ENCODE peak calls at places on chromosomes 6 and 20, in seven cellular contexts. One of them, this sample, is unnamed.

GRCh38 chr20:56890011-56890410 is 260.9 kb downstream of the TFAP2C start:
- DNase-seq in heart left ventricle: no peak
- DNase-seq in CD8-positive, alpha-beta T cell: no peak
- DNase-seq in IMR-90: no peak
- DNase-seq in heart right ventricle: no peak
- DNase-seq in OCI-LY7: no peak
- DNase-seq in tibial nerve: no peak
- DNase-seq in this sample: no peak

GRCh38 chr20:44011251-44011940 is 96.7 kb downstream of the TOX2 start:
- DNase-seq in heart left ventricle: no peak
- DNase-seq in CD8-positive, alpha-beta T cell: no peak
- DNase-seq in IMR-90: no peak
- DNase-seq in heart right ventricle: no peak
- DNase-seq in OCI-LY7: no peak
- DNase-seq in tibial nerve: no peak
- DNase-seq in this sample: no peak

GRCh38 chr20:57708694-57709673 is 831 bp downstream of the PMEPA1 start:
- DNase-seq in heart left ventricle: no peak
- DNase-seq in CD8-positive, alpha-beta T cell: no peak
- DNase-seq in IMR-90: peak; percentile 19
- DNase-seq in heart right ventricle: peak; percentile 43
- DNase-seq in OCI-LY7: no peak
- DNase-seq in tibial nerve: no peak
- DNase-seq in this sample: peak; percentile 17

GRCh38 chr6:19538086-19538485 is 299.1 kb upstream of the ID4 start:
- DNase-seq in heart left ventricle: no peak
- DNase-seq in CD8-positive, alpha-beta T cell: no peak
- DNase-seq in IMR-90: no peak
- DNase-seq in heart right ventricle: no peak
- DNase-seq in OCI-LY7: no peak
- DNase-seq in tibial nerve: no peak
- DNase-seq in this sample: no peak

GRCh38 chr20:63744158-63744557 is 4.6 kb downstream of the SLC2A4RG start:
- DNase-seq in heart left ventricle: no peak
- DNase-seq in CD8-positive, alpha-beta T cell: no peak
- DNase-seq in IMR-90: no peak
- DNase-seq in heart right ventricle: no peak
- DNase-seq in OCI-LY7: no peak
- DNase-seq in tibial nerve: no peak
- DNase-seq in this sample: no peak

GRCh38 chr6:137492771-137493217 is 1.4 kb downstream of the OLIG3 start:
- DNase-seq in heart left ventricle: no peak
- DNase-seq in CD8-positive, alpha-beta T cell: no peak
- DNase-seq in IMR-90: no peak
- DNase-seq in heart right ventricle: no peak
- DNase-seq in OCI-LY7: no peak
- DNase-seq in tibial nerve: no peak
- DNase-seq in this sample: no peak

GRCh38 chr6:75206338-75207210 is 721 bp upstream of the COL12A1 start:
- DNase-seq in heart left ventricle: peak; percentile 25
- DNase-seq in CD8-positive, alpha-beta T cell: no peak
- DNase-seq in IMR-90: no peak
- DNase-seq in heart right ventricle: peak; percentile 29
- DNase-seq in OCI-LY7: no peak
- DNase-seq in tibial nerve: no peak
- DNase-seq in this sample: no peak

GRCh38 chr20:62911701-62912280 is 14.5 kb downstream of the DIDO1 start:
- DNase-seq in heart left ventricle: no peak
- DNase-seq in CD8-positive, alpha-beta T cell: no peak
- DNase-seq in IMR-90: no peak
- DNase-seq in heart right ventricle: no peak
- DNase-seq in OCI-LY7: no peak
- DNase-seq in tibial nerve: no peak
- DNase-seq in this sample: no peak

GRCh38 chr20:30919514-30920188 is 337.8 kb upstream of the DEFB115 start:
- DNase-seq in heart left ventricle: no peak
- DNase-seq in CD8-positive, alpha-beta T cell: no peak
- DNase-seq in IMR-90: no peak
- DNase-seq in heart right ventricle: no peak
- DNase-seq in OCI-LY7: no peak
- DNase-seq in tibial nerve: no peak
- DNase-seq in this sample: no peak

GRCh38 chr6:52284131-52284459 is 447 bp downstream of the MCM3 start:
- DNase-seq in heart left ventricle: peak; percentile 40
- DNase-seq in CD8-positive, alpha-beta T cell: no peak
- DNase-seq in IMR-90: peak; percentile 10
- DNase-seq in heart right ventricle: no peak
- DNase-seq in OCI-LY7: peak; percentile 71
- DNase-seq in tibial nerve: no peak
- DNase-seq in this sample: no peak

GRCh38 chr6:146981981-146982380 is 222.2 kb upstream of the STXBP5 start:
- DNase-seq in heart left ventricle: no peak
- DNase-seq in CD8-positive, alpha-beta T cell: no peak
- DNase-seq in IMR-90: no peak
- DNase-seq in heart right ventricle: no peak
- DNase-seq in OCI-LY7: no peak
- DNase-seq in tibial nerve: no peak
- DNase-seq in this sample: no peak

GRCh38 chr20:58984691-58985090 is 3.6 kb downstream of the NELFCD start:
- DNase-seq in heart left ventricle: peak; percentile 3
- DNase-seq in CD8-positive, alpha-beta T cell: no peak
- DNase-seq in IMR-90: no peak
- DNase-seq in heart right ventricle: no peak
- DNase-seq in OCI-LY7: no peak
- DNase-seq in tibial nerve: peak; percentile 1
- DNase-seq in this sample: no peak

GRCh38 chr20:19433371-19434316 is 221.2 kb downstream of the SLC24A3 start:
- DNase-seq in heart left ventricle: no peak
- DNase-seq in CD8-positive, alpha-beta T cell: no peak
- DNase-seq in IMR-90: no peak
- DNase-seq in heart right ventricle: no peak
- DNase-seq in OCI-LY7: no peak
- DNase-seq in tibial nerve: no peak
- DNase-seq in this sample: no peak

GRCh38 chr20:1934578-1935573 is 39.7 kb downstream of the SIRPA start:
- DNase-seq in heart left ventricle: no peak
- DNase-seq in CD8-positive, alpha-beta T cell: no peak
- DNase-seq in IMR-90: peak; percentile 78
- DNase-seq in heart right ventricle: peak; percentile 73
- DNase-seq in OCI-LY7: no peak
- DNase-seq in tibial nerve: peak; percentile 69
- DNase-seq in this sample: no peak

GRCh38 chr6:32154514-32155161 is 697 bp downstream of the PPT2 start:
- DNase-seq in heart left ventricle: peak; percentile 67
- DNase-seq in CD8-positive, alpha-beta T cell: peak; percentile 76
- DNase-seq in IMR-90: peak; percentile 71
- DNase-seq in heart right ventricle: peak; percentile 21
- DNase-seq in OCI-LY7: peak; percentile 92
- DNase-seq in tibial nerve: no peak
- DNase-seq in this sample: peak; percentile 46

GRCh38 chr6:99607416-99608036 is 893 bp downstream of the PRDM13 start:
- DNase-seq in heart left ventricle: no peak
- DNase-seq in CD8-positive, alpha-beta T cell: no peak
- DNase-seq in IMR-90: no peak
- DNase-seq in heart right ventricle: no peak
- DNase-seq in OCI-LY7: no peak
- DNase-seq in tibial nerve: no peak
- DNase-seq in this sample: no peak

GRCh38 chr6:99605911-99606669 is 543 bp upstream of the PRDM13 start:
- DNase-seq in heart left ventricle: no peak
- DNase-seq in CD8-positive, alpha-beta T cell: no peak
- DNase-seq in IMR-90: no peak
- DNase-seq in heart right ventricle: no peak
- DNase-seq in OCI-LY7: no peak
- DNase-seq in tibial nerve: no peak
- DNase-seq in this sample: no peak

GRCh38 chr6:99605074-99605726 is 1.4 kb upstream of the PRDM13 start:
- DNase-seq in heart left ventricle: no peak
- DNase-seq in CD8-positive, alpha-beta T cell: no peak
- DNase-seq in IMR-90: no peak
- DNase-seq in heart right ventricle: no peak
- DNase-seq in OCI-LY7: peak; percentile 9
- DNase-seq in tibial nerve: no peak
- DNase-seq in this sample: no peak

GRCh38 chr6:99608059-99608885 is 1.6 kb downstream of the PRDM13 start:
- DNase-seq in heart left ventricle: no peak
- DNase-seq in CD8-positive, alpha-beta T cell: no peak
- DNase-seq in IMR-90: no peak
- DNase-seq in heart right ventricle: no peak
- DNase-seq in OCI-LY7: no peak
- DNase-seq in tibial nerve: no peak
- DNase-seq in this sample: no peak

GRCh38 chr6:99606670-99607415 is at the start of gene PRDM13:
- DNase-seq in heart left ventricle: no peak
- DNase-seq in CD8-positive, alpha-beta T cell: no peak
- DNase-seq in IMR-90: no peak
- DNase-seq in heart right ventricle: no peak
- DNase-seq in OCI-LY7: no peak
- DNase-seq in tibial nerve: no peak
- DNase-seq in this sample: no peak
- H3K9me3 ChIP-seq in heart left ventricle: no peaks in the 10 kb centered on the region
- H3K9me3 ChIP-seq in CD8-positive, alpha-beta T cell: no peaks in the 10 kb centered on the region
- H3K9me3 ChIP-seq in IMR-90: peaks cover 11% of the 10 kb centered on the region
- H3K9me3 ChIP-seq in heart right ventricle: no peaks in the 10 kb centered on the region
- H3K9me3 ChIP-seq in OCI-LY7: no peaks in the 10 kb centered on the region
- H3K9me3 ChIP-seq in tibial nerve: no peaks in the 10 kb centered on the region
- H3K9me3 ChIP-seq in this sample: peaks cover 13% of the 10 kb centered on the region

GRCh38 chr6:21522773-21523490 is 70.6 kb upstream of the SOX4 start:
- DNase-seq in heart left ventricle: no peak
- DNase-seq in CD8-positive, alpha-beta T cell: no peak
- DNase-seq in IMR-90: no peak
- DNase-seq in heart right ventricle: no peak
- DNase-seq in OCI-LY7: no peak
- DNase-seq in tibial nerve: no peak
- DNase-seq in this sample: no peak
- TF ChIP-seq CTCF in heart left ventricle: no peak
- TF ChIP-seq CTCF in CD8-positive, alpha-beta T cell: no peak
- TF ChIP-seq CTCF in IMR-90: no peak
- TF ChIP-seq CTCF in heart right ventricle: peak; percentile 9
- TF ChIP-seq CTCF in OCI-LY7: peak; percentile 28
- TF ChIP-seq CTCF in tibial nerve: no peak
- TF ChIP-seq CTCF in this sample: no peak

GRCh38 chr6:16306334-16306733 is 67.9 kb downstream of the GMPR start:
- DNase-seq in heart left ventricle: no peak
- DNase-seq in CD8-positive, alpha-beta T cell: no peak
- DNase-seq in IMR-90: no peak
- DNase-seq in heart right ventricle: no peak
- DNase-seq in OCI-LY7: no peak
- DNase-seq in tibial nerve: no peak
- DNase-seq in this sample: no peak
- H3K9me3 ChIP-seq in heart left ventricle: no peaks in the 10 kb centered on the region
- H3K9me3 ChIP-seq in CD8-positive, alpha-beta T cell: no peaks in the 10 kb centered on the region
- H3K9me3 ChIP-seq in IMR-90: no peaks in the 10 kb centered on the region
- H3K9me3 ChIP-seq in heart right ventricle: no peaks in the 10 kb centered on the region
- H3K9me3 ChIP-seq in OCI-LY7: no peaks in the 10 kb centered on the region
- H3K9me3 ChIP-seq in tibial nerve: no peaks in the 10 kb centered on the region
- H3K9me3 ChIP-seq in this sample: no peaks in the 10 kb centered on the region

GRCh38 chr6:46338098-46338497 is 153.2 kb downstream of the RCAN2 start:
- DNase-seq in heart left ventricle: no peak
- DNase-seq in CD8-positive, alpha-beta T cell: no peak
- DNase-seq in IMR-90: no peak
- DNase-seq in heart right ventricle: no peak
- DNase-seq in OCI-LY7: no peak
- DNase-seq in tibial nerve: no peak
- DNase-seq in this sample: no peak
- TF ChIP-seq CTCF in heart left ventricle: no peak
- TF ChIP-seq CTCF in CD8-positive, alpha-beta T cell: no peak
- TF ChIP-seq CTCF in IMR-90: no peak
- TF ChIP-seq CTCF in heart right ventricle: no peak
- TF ChIP-seq CTCF in OCI-LY7: no peak
- TF ChIP-seq CTCF in tibial nerve: no peak
- TF ChIP-seq CTCF in this sample: no peak

GRCh38 chr6:40138273-40138720 is 204.0 kb upstream of the MOCS1 start:
- DNase-seq in heart left ventricle: no peak
- DNase-seq in CD8-positive, alpha-beta T cell: no peak
- DNase-seq in IMR-90: no peak
- DNase-seq in heart right ventricle: no peak
- DNase-seq in OCI-LY7: no peak
- DNase-seq in tibial nerve: no peak
- DNase-seq in this sample: no peak
- H3K9me3 ChIP-seq in heart left ventricle: no peaks in the 10 kb centered on the region
- H3K9me3 ChIP-seq in CD8-positive, alpha-beta T cell: no peaks in the 10 kb centered on the region
- H3K9me3 ChIP-seq in IMR-90: peaks cover 8% of the 10 kb centered on the region
- H3K9me3 ChIP-seq in heart right ventricle: no peaks in the 10 kb centered on the region
- H3K9me3 ChIP-seq in OCI-LY7: no peaks in the 10 kb centered on the region
- H3K9me3 ChIP-seq in tibial nerve: no peaks in the 10 kb centered on the region
- H3K9me3 ChIP-seq in this sample: no peaks in the 10 kb centered on the region

DNA sequence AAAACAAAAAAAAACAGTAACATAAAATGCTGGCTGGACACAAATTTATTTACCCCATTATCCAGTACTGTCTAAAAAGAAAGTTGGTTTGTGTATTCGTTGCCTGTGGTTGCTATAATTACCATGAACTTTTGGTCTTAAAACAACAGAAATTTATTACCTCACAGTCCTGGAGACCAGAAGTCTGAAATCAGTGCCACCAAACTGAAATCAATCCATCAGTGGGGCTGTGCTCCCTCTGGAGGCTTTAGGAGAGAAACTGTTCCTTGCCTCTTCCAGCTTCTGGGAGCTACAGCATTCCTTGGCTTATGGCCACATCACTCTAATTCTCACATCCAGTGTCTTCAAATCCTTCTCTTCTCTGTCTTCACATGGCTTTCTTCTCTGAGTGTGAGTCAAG is 79.4 kb downstream of the SNX5 start:
- DNase-seq in heart left ventricle: no peak
- DNase-seq in CD8-positive, alpha-beta T cell: no peak
- DNase-seq in IMR-90: no peak
- DNase-seq in heart right ventricle: no peak
- DNase-seq in OCI-LY7: no peak
- DNase-seq in tibial nerve: no peak
- DNase-seq in this sample: no peak
- TF ChIP-seq CTCF in heart left ventricle: no peak
- TF ChIP-seq CTCF in CD8-positive, alpha-beta T cell: no peak
- TF ChIP-seq CTCF in IMR-90: no peak
- TF ChIP-seq CTCF in heart right ventricle: no peak
- TF ChIP-seq CTCF in OCI-LY7: peak; percentile 35
- TF ChIP-seq CTCF in tibial nerve: no peak
- TF ChIP-seq CTCF in this sample: no peak